ENCODE peak calls at places on chromosomes 1 and 21, in nine cellular contexts. J, F, E, D, Z, G, U, S and H are unnamed samples.
A peak's percentile ranks its signal among the peaks of the same experiment; 100 is the strongest.

GRCh38 chr1:47317841-47318240 is 3.9 kb upstream of the STIL start:
- DNase-seq in E (no peak), G (no peak), U (no peak), J (no peak), F (no peak), Z (no peak), S (peak; percentile 90), D (no peak), H (no peak)

GRCh38 chr1:49060766-49061165 is 284.1 kb upstream of the BEND5 start:
- DNase-seq in F (peak; percentile 5), S (peak; percentile 96), E (no peak), Z (no peak), U (no peak), G (no peak), D (no peak), J (no peak), H (no peak)

GRCh38 chr1:155012052-155012546 is 9.5 kb downstream of the ZBTB7B start:
- DNase-seq in F (peak; percentile 74), J (no peak), U (no peak), D (peak; percentile 89), E (peak; percentile 88), S (no peak), Z (peak; percentile 86), G (peak; percentile 61), H (peak; percentile 91)

GRCh38 chr1:1431845-1432565 is 3.5 kb upstream of the VWA1 start:
- DNase-seq in J (no peak), U (no peak), F (no peak), G (peak; percentile 64), S (no peak), Z (no peak), D (peak; percentile 53), E (peak; percentile 25), H (no peak)

GRCh38 chr21:43211085-43212071 is 42.6 kb downstream of the CRYAA start:
- DNase-seq in U (peak; percentile 16), Z (no peak), E (peak; percentile 67), F (peak; percentile 75), G (peak; percentile 55), D (peak; percentile 60), S (no peak), J (peak; percentile 20), H (peak; percentile 23)

GRCh38 chr1:203610061-203610460 is 16.6 kb upstream of the ATP2B4 start:
- DNase-seq in S (no peak), G (no peak), U (no peak), D (no peak), Z (no peak), J (no peak), F (peak; percentile 37), E (no peak), H (no peak)

GRCh38 chr21:35207322-35207721 is 158.2 kb upstream of the RUNX1 start:
- DNase-seq in J (no peak), F (no peak), U (no peak), D (no peak), Z (no peak), G (no peak), E (no peak), S (no peak), H (no peak)

GRCh38 chr1:2098301-2098698 is 48.1 kb downstream of the PRKCZ start:
- DNase-seq in G (no peak), Z (no peak), U (no peak), J (no peak), F (no peak), D (no peak), S (no peak), E (no peak), H (no peak)

GRCh38 chr21:36087362-36088138 is 17.7 kb downstream of the CBR1 start:
- DNase-seq in E (no peak), U (no peak), S (no peak), G (no peak), Z (no peak), F (no peak), D (peak; percentile 42), J (no peak), H (peak; percentile 88)

GRCh38 chr1:236142358-236143103 is at the start of gene GPR137B:
- DNase-seq in D (peak; percentile 74), G (peak; percentile 66), S (peak; percentile 44), F (peak; percentile 60), J (peak; percentile 63), U (no peak), Z (peak; percentile 37), E (peak; percentile 52), H (peak; percentile 77)

GRCh38 chr1:83581747-83582146 is 417.2 kb downstream of the TTLL7 start:
- DNase-seq in G (no peak), E (no peak), S (no peak), J (no peak), F (no peak), D (no peak), Z (no peak), U (no peak), H (no peak)

GRCh38 chr1:28354121-28354520 is 15.4 kb upstream of the PHACTR4 start:
- DNase-seq in J (no peak), S (peak; percentile 56), F (peak; percentile 5), Z (peak; percentile 37), U (no peak), G (no peak), D (no peak), E (no peak), H (no peak)

GRCh38 chr1:244316986-244317655 is 134.6 kb downstream of the ADSS2 start:
- DNase-seq in Z (no peak), F (no peak), E (no peak), G (no peak), D (no peak), J (no peak), S (no peak), U (no peak), H (no peak)

GRCh38 chr1:244316407-244316806 is 135.3 kb downstream of the ADSS2 start:
- DNase-seq in J (no peak), G (no peak), E (no peak), F (no peak), U (no peak), Z (no peak), S (peak; percentile 82), D (no peak), H (no peak)

GRCh38 chr1:244318512-244318911 is 133.2 kb downstream of the ADSS2 start:
- DNase-seq in E (no peak), J (no peak), Z (no peak), D (no peak), S (no peak), F (no peak), G (no peak), U (no peak), H (no peak)

GRCh38 chr1:244319283-244320132 is 132.2 kb downstream of the ADSS2 start:
- DNase-seq in U (no peak), D (no peak), Z (no peak), S (peak; percentile 77), F (peak; percentile 55), G (no peak), J (peak; percentile 7), E (no peak), H (no peak)

GRCh38 chr1:244318078-244318477 is 133.6 kb downstream of the ADSS2 start:
- DNase-seq in U (no peak), E (no peak), G (no peak), S (no peak), F (no peak), Z (no peak), D (no peak), J (no peak), H (no peak)
- TF ChIP-seq CTCF in U (no peak), E (no peak), G (no peak), S (no peak), F (no peak), Z (no peak), D (no peak), J (no peak), H (no peak)

GRCh38 chr1:38047603-38048146 is 1.1 kb upstream of the POU3F1 start:
- DNase-seq in G (no peak), S (peak; percentile 57), D (peak; percentile 85), F (no peak), Z (no peak), E (peak; percentile 65), J (no peak), U (peak; percentile 37), H (no peak)

GRCh38 chr1:38045431-38046332 is 911 bp downstream of the POU3F1 start:
- DNase-seq in F (no peak), U (no peak), G (no peak), J (no peak), S (no peak), D (peak; percentile 71), E (peak; percentile 61), Z (peak; percentile 50), H (no peak)

GRCh38 chr1:38046333-38046883 is at the start of gene POU3F1:
- DNase-seq in F (no peak), J (no peak), S (no peak), G (no peak), E (no peak), D (peak; percentile 97), U (no peak), Z (no peak), H (no peak)

GRCh38 chr1:38044224-38045215 is 2.1 kb downstream of the POU3F1 start:
- DNase-seq in F (no peak), E (no peak), G (no peak), U (no peak), D (no peak), Z (no peak), J (no peak), S (no peak), H (no peak)

DNA sequence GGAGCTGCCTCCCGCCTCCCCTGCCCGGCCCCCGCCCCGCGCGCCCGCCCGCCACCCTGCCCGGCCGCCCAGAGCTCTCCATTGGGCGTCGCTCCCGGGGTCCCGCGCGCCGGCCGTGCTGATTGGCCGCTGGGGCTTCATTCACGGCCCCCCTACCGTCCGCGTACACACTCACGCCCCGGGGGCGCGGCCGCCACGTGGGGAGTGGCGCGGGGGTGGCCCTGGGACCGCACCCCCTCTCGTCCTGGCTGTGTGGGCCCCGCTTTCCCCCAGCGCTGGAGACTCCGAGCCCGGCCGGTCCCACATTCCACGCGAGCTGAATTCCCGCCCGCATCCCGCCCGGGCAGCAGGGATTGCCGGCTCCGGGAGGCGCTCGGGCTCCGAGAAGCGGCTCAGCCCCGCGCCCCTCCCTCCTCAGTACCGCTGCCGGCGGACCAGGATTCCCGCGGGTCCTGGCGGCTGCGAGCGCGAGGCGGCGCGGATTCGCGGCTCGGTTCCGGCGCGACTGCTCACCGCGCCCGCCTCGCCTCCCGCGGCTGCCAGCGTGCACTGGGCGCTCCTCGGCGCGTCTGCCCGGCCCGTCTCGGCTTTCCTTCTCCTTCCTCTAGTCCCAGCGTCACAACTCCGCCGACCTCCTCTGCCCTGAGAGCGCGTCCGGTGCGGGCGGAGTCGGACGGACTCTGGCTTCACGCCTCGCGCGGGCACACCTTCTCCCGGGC is 450 bp upstream of the POU3F1 start:
- DNase-seq in U (peak; percentile 52), F (peak; percentile 81), E (peak; percentile 82), Z (peak; percentile 68), S (peak; percentile 69), G (peak; percentile 91), J (peak; percentile 63), D (peak; percentile 91), H (peak; percentile 89)
- TF ChIP-seq CTCF in U (no peak), F (no peak), E (no peak), Z (no peak), S (no peak), G (peak; percentile 16), J (no peak), D (peak; percentile 29), H (peak; percentile 27)

GRCh38 chr1:91792393-91793032 is 93.4 kb downstream of the TGFBR3 start:
- DNase-seq in G (no peak), U (no peak), E (no peak), Z (no peak), S (no peak), D (peak; percentile 33), F (no peak), J (peak; percentile 11), H (no peak)
- TF ChIP-seq CTCF in G (no peak), U (no peak), E (no peak), Z (no peak), S (no peak), D (peak; percentile 23), F (no peak), J (peak; percentile 37), H (no peak)

GRCh38 chr1:9593492-9594465 is 5.1 kb downstream of the TMEM201 start:
- DNase-seq in S (peak; percentile 56), D (peak; percentile 96), Z (peak; percentile 13), E (peak; percentile 79), G (peak; percentile 86), J (peak; percentile 76), U (peak; percentile 37), F (peak; percentile 78), H (no peak)
- TF ChIP-seq CTCF in S (no peak), D (no peak), Z (no peak), E (no peak), G (no peak), J (no peak), U (no peak), F (no peak), H (no peak)